ENCODE peak calls at places on chromosomes 5 and 9, in five cellular contexts. One of them, this sample, is unnamed.

GRCh38 chr5:38827525-38827924 is 18.3 kb upstream of the OSMR start:
- DNase-seq in CD4-positive, alpha-beta memory T cell: no peak
- DNase-seq in chondrocyte: no peak
- DNase-seq in AG20443: no peak
- DNase-seq in effector memory CD4-positive, alpha-beta T cell: no peak
- DNase-seq in this sample: no peak

GRCh38 chr5:125486634-125487033 is 740.2 kb upstream of the ZNF608 start:
- DNase-seq in CD4-positive, alpha-beta memory T cell: no peak
- DNase-seq in AG20443: no peak
- DNase-seq in effector memory CD4-positive, alpha-beta T cell: no peak
- DNase-seq in chondrocyte: no peak
- DNase-seq in this sample: peak; percentile 2

GRCh38 chr9:100581081-100581480 is 3.2 kb downstream of the CAVIN4 start:
- DNase-seq in chondrocyte: no peak
- DNase-seq in AG20443: no peak
- DNase-seq in effector memory CD4-positive, alpha-beta T cell: no peak
- DNase-seq in CD4-positive, alpha-beta memory T cell: no peak
- DNase-seq in this sample: no peak

GRCh38 chr5:116814656-116815055 is 240.0 kb upstream of the SEMA6A start:
- DNase-seq in chondrocyte: no peak
- DNase-seq in AG20443: no peak
- DNase-seq in effector memory CD4-positive, alpha-beta T cell: no peak
- DNase-seq in CD4-positive, alpha-beta memory T cell: no peak
- DNase-seq in this sample: no peak

GRCh38 chr9:88578486-88579362 is 43.7 kb downstream of the NXNL2 start:
- DNase-seq in chondrocyte: no peak
- DNase-seq in CD4-positive, alpha-beta memory T cell: peak; percentile 43
- DNase-seq in AG20443: peak; percentile 94
- DNase-seq in effector memory CD4-positive, alpha-beta T cell: peak; percentile 46
- DNase-seq in this sample: peak; percentile 94

GRCh38 chr5:127758884-127759283 is 55.7 kb downstream of the CCDC192 start:
- DNase-seq in effector memory CD4-positive, alpha-beta T cell: no peak
- DNase-seq in CD4-positive, alpha-beta memory T cell: no peak
- DNase-seq in AG20443: no peak
- DNase-seq in chondrocyte: no peak
- DNase-seq in this sample: peak; percentile 31

GRCh38 chr5:40680741-40681350 is 1.1 kb downstream of the PTGER4 start:
- DNase-seq in CD4-positive, alpha-beta memory T cell: peak; percentile 68
- DNase-seq in effector memory CD4-positive, alpha-beta T cell: peak; percentile 42
- DNase-seq in chondrocyte: peak; percentile 89
- DNase-seq in AG20443: peak; percentile 12
- DNase-seq in this sample: no peak

GRCh38 chr5:173123416-173123815 is 20.9 kb upstream of the BNIP1 start:
- DNase-seq in chondrocyte: no peak
- DNase-seq in AG20443: peak; percentile 62
- DNase-seq in effector memory CD4-positive, alpha-beta T cell: no peak
- DNase-seq in CD4-positive, alpha-beta memory T cell: no peak
- DNase-seq in this sample: peak; percentile 31

GRCh38 chr9:133703571-133704399 is 34.4 kb downstream of the SARDH start:
- DNase-seq in effector memory CD4-positive, alpha-beta T cell: no peak
- DNase-seq in chondrocyte: peak; percentile 84
- DNase-seq in AG20443: no peak
- DNase-seq in CD4-positive, alpha-beta memory T cell: no peak
- DNase-seq in this sample: no peak

GRCh38 chr9:101342595-101342994 is 42.2 kb downstream of the BAAT start:
- DNase-seq in AG20443: no peak
- DNase-seq in chondrocyte: no peak
- DNase-seq in effector memory CD4-positive, alpha-beta T cell: no peak
- DNase-seq in CD4-positive, alpha-beta memory T cell: no peak
- DNase-seq in this sample: no peak

GRCh38 chr5:29758986-29759421 is 1434.5 kb upstream of the CDH6 start:
- DNase-seq in CD4-positive, alpha-beta memory T cell: no peak
- DNase-seq in AG20443: no peak
- DNase-seq in effector memory CD4-positive, alpha-beta T cell: no peak
- DNase-seq in chondrocyte: no peak
- DNase-seq in this sample: no peak

GRCh38 chr9:76216161-76216649 is 178.0 kb downstream of the RFK start:
- DNase-seq in chondrocyte: no peak
- DNase-seq in CD4-positive, alpha-beta memory T cell: no peak
- DNase-seq in effector memory CD4-positive, alpha-beta T cell: no peak
- DNase-seq in AG20443: peak; percentile 78
- DNase-seq in this sample: peak; percentile 75

GRCh38 chr5:173327948-173328895 is at the start of gene STC2:
- DNase-seq in AG20443: peak; percentile 92
- DNase-seq in chondrocyte: peak; percentile 98
- DNase-seq in effector memory CD4-positive, alpha-beta T cell: no peak
- DNase-seq in CD4-positive, alpha-beta memory T cell: no peak
- DNase-seq in this sample: peak; percentile 94

GRCh38 chr5:127063236-127063913 is 9.9 kb downstream of the C5orf63 start:
- DNase-seq in AG20443: no peak
- DNase-seq in CD4-positive, alpha-beta memory T cell: no peak
- DNase-seq in effector memory CD4-positive, alpha-beta T cell: no peak
- DNase-seq in chondrocyte: no peak
- DNase-seq in this sample: no peak

GRCh38 chr9:99505915-99506314 is 283.8 kb downstream of the SEC61B start:
- DNase-seq in AG20443: no peak
- DNase-seq in CD4-positive, alpha-beta memory T cell: no peak
- DNase-seq in chondrocyte: no peak
- DNase-seq in effector memory CD4-positive, alpha-beta T cell: no peak
- DNase-seq in this sample: no peak

GRCh38 chr9:6907772-6908381 is 150.1 kb downstream of the KDM4C start:
- DNase-seq in chondrocyte: no peak
- DNase-seq in AG20443: no peak
- DNase-seq in effector memory CD4-positive, alpha-beta T cell: no peak
- DNase-seq in CD4-positive, alpha-beta memory T cell: no peak
- DNase-seq in this sample: peak; percentile 34

GRCh38 chr5:177498013-177498847 is 826 bp upstream of the PDLIM7 start:
- DNase-seq in CD4-positive, alpha-beta memory T cell: no peak
- DNase-seq in effector memory CD4-positive, alpha-beta T cell: peak; percentile 18
- DNase-seq in AG20443: peak; percentile 41
- DNase-seq in chondrocyte: no peak
- DNase-seq in this sample: no peak

GRCh38 chr9:138044485-138045383 is 167.2 kb downstream of the CACNA1B start:
- DNase-seq in AG20443: no peak
- DNase-seq in effector memory CD4-positive, alpha-beta T cell: no peak
- DNase-seq in CD4-positive, alpha-beta memory T cell: no peak
- DNase-seq in chondrocyte: peak; percentile 67
- DNase-seq in this sample: no peak

GRCh38 chr5:173238312-173239232 is 3.6 kb upstream of the NKX2-5 start:
- DNase-seq in CD4-positive, alpha-beta memory T cell: no peak
- DNase-seq in chondrocyte: no peak
- DNase-seq in effector memory CD4-positive, alpha-beta T cell: no peak
- DNase-seq in AG20443: peak; percentile 46
- DNase-seq in this sample: no peak

GRCh38 chr5:157864067-157864466 is 5.1 kb upstream of the CLINT1 start:
- DNase-seq in chondrocyte: no peak
- DNase-seq in effector memory CD4-positive, alpha-beta T cell: no peak
- DNase-seq in AG20443: no peak
- DNase-seq in CD4-positive, alpha-beta memory T cell: peak; percentile 11
- DNase-seq in this sample: no peak

GRCh38 chr5:143086851-143087637 is 316.4 kb downstream of the NR3C1 start:
- DNase-seq in CD4-positive, alpha-beta memory T cell: no peak
- DNase-seq in chondrocyte: no peak
- DNase-seq in AG20443: peak; percentile 71
- DNase-seq in effector memory CD4-positive, alpha-beta T cell: no peak
- DNase-seq in this sample: peak; percentile 59

GRCh38 chr9:37309136-37309535 is 113.4 kb upstream of the GRHPR start:
- DNase-seq in effector memory CD4-positive, alpha-beta T cell: no peak
- DNase-seq in AG20443: peak; percentile 14
- DNase-seq in CD4-positive, alpha-beta memory T cell: no peak
- DNase-seq in chondrocyte: no peak
- DNase-seq in this sample: no peak

GRCh38 chr5:133149333-133149732 is 97.5 kb downstream of the HSPA4 start:
- DNase-seq in AG20443: no peak
- DNase-seq in CD4-positive, alpha-beta memory T cell: no peak
- DNase-seq in effector memory CD4-positive, alpha-beta T cell: no peak
- DNase-seq in chondrocyte: no peak
- DNase-seq in this sample: no peak

GRCh38 chr5:67361932-67362729 is 165.5 kb upstream of the CD180 start:
- DNase-seq in AG20443: no peak
- DNase-seq in chondrocyte: no peak
- DNase-seq in CD4-positive, alpha-beta memory T cell: no peak
- DNase-seq in effector memory CD4-positive, alpha-beta T cell: no peak
- DNase-seq in this sample: no peak

GRCh38 chr5:143248822-143249579 is 154.5 kb downstream of the NR3C1 start:
- DNase-seq in chondrocyte: no peak
- DNase-seq in CD4-positive, alpha-beta memory T cell: no peak
- DNase-seq in AG20443: peak; percentile 75
- DNase-seq in effector memory CD4-positive, alpha-beta T cell: no peak
- DNase-seq in this sample: peak; percentile 72

GRCh38 chr5:171955761-171956160 is 50.7 kb downstream of the FBXW11 start:
- DNase-seq in chondrocyte: no peak
- DNase-seq in effector memory CD4-positive, alpha-beta T cell: no peak
- DNase-seq in CD4-positive, alpha-beta memory T cell: no peak
- DNase-seq in AG20443: no peak
- DNase-seq in this sample: no peak

GRCh38 chr9:94817291-94818195 is 91.0 kb downstream of the AOPEP start:
- DNase-seq in AG20443: no peak
- DNase-seq in chondrocyte: no peak
- DNase-seq in effector memory CD4-positive, alpha-beta T cell: no peak
- DNase-seq in CD4-positive, alpha-beta memory T cell: no peak
- DNase-seq in this sample: no peak

GRCh38 chr9:14992025-14992424 is 81.8 kb upstream of the FREM1 start:
- DNase-seq in CD4-positive, alpha-beta memory T cell: peak; percentile 55
- DNase-seq in AG20443: no peak
- DNase-seq in effector memory CD4-positive, alpha-beta T cell: no peak
- DNase-seq in chondrocyte: no peak
- DNase-seq in this sample: peak; percentile 44

GRCh38 chr9:89365532-89365912 is 47.2 kb downstream of the SECISBP2 start:
- DNase-seq in AG20443: no peak
- DNase-seq in effector memory CD4-positive, alpha-beta T cell: no peak
- DNase-seq in chondrocyte: no peak
- DNase-seq in CD4-positive, alpha-beta memory T cell: no peak
- DNase-seq in this sample: no peak

GRCh38 chr5:171534009-171534895 is 114.8 kb downstream of the FGF18 start:
- DNase-seq in CD4-positive, alpha-beta memory T cell: no peak
- DNase-seq in effector memory CD4-positive, alpha-beta T cell: no peak
- DNase-seq in AG20443: no peak
- DNase-seq in chondrocyte: no peak
- DNase-seq in this sample: no peak

GRCh38 chr5:62632181-62632580 is 53.6 kb downstream of the LRRC70 start:
- DNase-seq in chondrocyte: no peak
- DNase-seq in CD4-positive, alpha-beta memory T cell: no peak
- DNase-seq in effector memory CD4-positive, alpha-beta T cell: no peak
- DNase-seq in AG20443: no peak
- DNase-seq in this sample: no peak

GRCh38 chr9:135116892-135117680 is 29.6 kb downstream of the OLFM1 start:
- DNase-seq in AG20443: no peak
- DNase-seq in effector memory CD4-positive, alpha-beta T cell: no peak
- DNase-seq in CD4-positive, alpha-beta memory T cell: no peak
- DNase-seq in chondrocyte: peak; percentile 72
- DNase-seq in this sample: no peak

GRCh38 chr5:143041972-143042770 is 272.0 kb downstream of the ARHGAP26 start:
- DNase-seq in AG20443: no peak
- DNase-seq in chondrocyte: no peak
- DNase-seq in effector memory CD4-positive, alpha-beta T cell: no peak
- DNase-seq in CD4-positive, alpha-beta memory T cell: no peak
- DNase-seq in this sample: no peak

GRCh38 chr9:83132768-83133167 is 69.8 kb upstream of the RASEF start:
- DNase-seq in CD4-positive, alpha-beta memory T cell: no peak
- DNase-seq in chondrocyte: no peak
- DNase-seq in effector memory CD4-positive, alpha-beta T cell: no peak
- DNase-seq in AG20443: no peak
- DNase-seq in this sample: no peak

GRCh38 chr9:134607971-134608370 is 33.6 kb upstream of the COL5A1 start:
- DNase-seq in effector memory CD4-positive, alpha-beta T cell: no peak
- DNase-seq in AG20443: no peak
- DNase-seq in chondrocyte: no peak
- DNase-seq in CD4-positive, alpha-beta memory T cell: no peak
- DNase-seq in this sample: no peak

GRCh38 chr5:14937277-14937676 is 65.7 kb upstream of the ANKH start:
- DNase-seq in chondrocyte: no peak
- DNase-seq in effector memory CD4-positive, alpha-beta T cell: no peak
- DNase-seq in AG20443: no peak
- DNase-seq in CD4-positive, alpha-beta memory T cell: no peak
- DNase-seq in this sample: no peak

This sample was measured in GM03348.